ENCODE peak calls at places on chromosomes 12 and 14, in six cellular contexts. I, T, J, R, Q and L are unnamed samples.

GRCh38 chr12:98409543-98409942 is 105.8 kb upstream of the TMPO start:
- DNase-seq in I (no peak), T (no peak), J (no peak), R (peak; percentile 14), Q (no peak), L (no peak)

GRCh38 chr12:68001486-68002466 is 12.5 kb downstream of the IFNG-AS1 start:
- DNase-seq in I (peak; percentile 28), T (peak; percentile 20), J (no peak), R (peak; percentile 17), Q (peak; percentile 50), L (no peak)

GRCh38 chr12:55736780-55737580 is 5.9 kb upstream of the GDF11 start:
- DNase-seq in I (peak; percentile 75), T (peak; percentile 82), J (peak; percentile 79), R (peak; percentile 71), Q (peak; percentile 78), L (peak; percentile 80)

GRCh38 chr12:65313704-65314317 is 35.3 kb downstream of the MSRB3 start:
- DNase-seq in I (peak; percentile 60), T (no peak), J (no peak), R (peak; percentile 41), Q (peak; percentile 37), L (no peak)

GRCh38 chr14:24132061-24132685 is 1.7 kb downstream of the FITM1 start:
- DNase-seq in I (no peak), T (no peak), J (no peak), R (no peak), Q (no peak), L (no peak)

GRCh38 chr14:68282479-68283377 is 463.1 kb downstream of the RAD51B start:
- DNase-seq in I (no peak), T (no peak), J (no peak), R (no peak), Q (no peak), L (no peak)

GRCh38 chr14:91897121-91897701 is 29.9 kb upstream of the TC2N start:
- DNase-seq in I (peak; percentile 75), T (peak; percentile 35), J (no peak), R (peak; percentile 36), Q (no peak), L (no peak)

GRCh38 chr14:91438845-91439244 is 21.2 kb upstream of the CCDC88C start:
- DNase-seq in I (no peak), T (no peak), J (no peak), R (no peak), Q (no peak), L (no peak)

GRCh38 chr12:117058442-117059072 is 40.7 kb downstream of the TESC start:
- DNase-seq in I (no peak), T (no peak), J (no peak), R (no peak), Q (no peak), L (no peak)

GRCh38 chr12:27564612-27565213 is 40.7 kb downstream of the PPFIBP1 start:
- DNase-seq in I (no peak), T (no peak), J (no peak), R (no peak), Q (no peak), L (peak; percentile 14)

GRCh38 chr14:92613008-92613658 is 99.6 kb downstream of the RIN3 start:
- DNase-seq in I (no peak), T (peak; percentile 90), J (peak; percentile 80), R (no peak), Q (peak; percentile 59), L (peak; percentile 50)

GRCh38 chr14:102554835-102555819 is 37.3 kb upstream of the RCOR1 start:
- DNase-seq in I (no peak), T (peak; percentile 85), J (no peak), R (peak; percentile 40), Q (peak; percentile 56), L (no peak)

GRCh38 chr14:102933618-102934231 is 11.3 kb downstream of the AMN start:
- DNase-seq in I (no peak), T (no peak), J (peak; percentile 67), R (no peak), Q (no peak), L (no peak)

GRCh38 chr14:32588448-32589320 is 259.6 kb downstream of the AKAP6 start:
- DNase-seq in I (peak; percentile 73), T (peak; percentile 47), J (peak; percentile 17), R (peak; percentile 69), Q (peak; percentile 49), L (peak; percentile 66)

GRCh38 chr14:73467800-73468199 is 9.5 kb upstream of the NUMB start:
- DNase-seq in I (no peak), T (no peak), J (no peak), R (peak; percentile 78), Q (no peak), L (no peak)

GRCh38 chr12:95319694-95320331 is 102.2 kb downstream of the VEZT start:
- DNase-seq in I (no peak), T (no peak), J (no peak), R (peak; percentile 81), Q (no peak), L (no peak)

GRCh38 chr14:55976219-55976618 is 142.0 kb upstream of the PELI2 start:
- DNase-seq in I (peak; percentile 8), T (no peak), J (no peak), R (no peak), Q (no peak), L (no peak)